ENCODE peak calls at places on chromosomes 11 and 22, in six cellular contexts. K is GM23248; A is heart left ventricle; Q is effector memory CD4-positive, alpha-beta T cell; I is lung; O is brain microvascular endothelial cell. V is an unnamed sample.

GRCh38 chr11:42524534-42525227 is 787.1 kb upstream of the API5 start:
- DNase-seq in K (peak), A (no peak), Q (no peak), I (peak), O (peak), V (peak)

GRCh38 chr11:3050386-3051325 is 6.6 kb downstream of the CARS1 start:
- DNase-seq in K (no peak), A (no peak), Q (no peak), I (no peak), O (no peak), V (no peak)

GRCh38 chr11:30960387-30960992 is 374.3 kb upstream of the MPPED2 start:
- DNase-seq in K (peak), A (no peak), Q (no peak), I (no peak), O (peak), V (no peak)

GRCh38 chr11:27012254-27012921 is 18.5 kb downstream of the FIBIN start:
- DNase-seq in K (peak), A (no peak), Q (no peak), I (no peak), O (peak), V (no peak)

GRCh38 chr11:71955898-71956456 is 27.1 kb downstream of the RNF121 start:
- DNase-seq in K (no peak), A (no peak), Q (no peak), I (no peak), O (no peak), V (no peak)

GRCh38 chr11:16410479-16410878 is 54.1 kb upstream of the SOX6 start:
- DNase-seq in K (no peak), A (no peak), Q (no peak), I (no peak), O (no peak), V (no peak)

GRCh38 chr22:25976346-25976745 is 192.9 kb upstream of the SEZ6L start:
- DNase-seq in K (no peak), A (no peak), Q (no peak), I (no peak), O (no peak), V (no peak)

GRCh38 chr22:37931893-37932389 is 21.5 kb downstream of the C22orf23 start:
- DNase-seq in K (no peak), A (peak), Q (no peak), I (peak), O (no peak), V (no peak)

DNA sequence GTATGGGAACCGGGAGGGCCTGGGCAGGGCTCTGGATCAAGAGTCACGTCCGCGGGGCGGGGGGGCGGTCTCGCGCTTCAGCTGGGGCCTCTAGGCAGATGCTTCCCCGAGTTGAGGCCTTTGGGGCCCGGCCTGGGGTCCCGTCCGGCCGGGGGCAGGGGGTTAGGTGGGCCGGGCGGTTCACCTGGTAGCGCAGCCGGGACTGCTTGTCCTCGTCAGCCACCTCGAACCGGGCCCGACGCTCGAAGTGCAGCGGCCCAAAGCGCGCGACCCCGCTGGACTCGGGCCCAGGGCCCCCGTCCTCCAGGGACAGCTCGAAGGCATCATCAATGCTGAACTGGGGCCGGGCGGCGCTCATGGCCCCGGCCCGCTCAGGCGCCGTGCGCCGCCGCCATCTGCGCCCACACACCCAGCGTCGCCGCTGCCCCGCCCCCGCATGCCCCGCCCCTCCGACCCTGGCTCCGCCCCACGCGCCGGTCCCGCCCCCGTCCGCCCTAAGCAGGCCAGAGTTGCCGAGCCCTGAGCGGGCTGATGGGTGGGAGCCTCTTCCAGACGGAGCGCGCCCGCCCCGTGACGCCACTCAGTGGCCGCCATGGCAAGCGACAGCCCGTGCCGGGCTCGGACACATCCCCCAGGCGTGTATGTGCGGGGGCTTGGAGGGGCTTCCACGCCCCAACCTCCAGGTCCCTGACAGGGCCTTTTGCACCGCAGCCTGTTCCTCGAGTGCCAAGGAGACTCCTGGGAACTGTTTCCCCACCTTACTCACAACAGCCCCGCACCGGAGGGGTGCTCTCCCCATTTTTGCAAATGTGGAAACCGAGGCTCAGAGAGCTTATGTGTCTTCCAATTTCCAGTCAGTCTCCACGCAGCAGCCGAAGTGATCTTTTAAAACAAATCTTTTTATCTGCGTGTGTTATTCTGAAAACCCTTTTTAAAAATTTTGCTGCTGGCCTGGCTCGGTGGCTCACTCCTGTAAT is at the start of gene TMEM134:
- DNase-seq in K (peak), A (peak), Q (peak), I (peak), O (peak), V (peak)
- H3K27ac ChIP-seq in K (peak), A (peak), Q (peak), I (peak), O (peak), V (no peak)

GRCh38 chr11:95910638-95911368 is 13.1 kb downstream of the MTMR2 start:
- DNase-seq in K (no peak), A (no peak), Q (no peak), I (no peak), O (no peak), V (no peak)

GRCh38 chr11:95915051-95915450 is 8.9 kb downstream of the MTMR2 start:
- DNase-seq in K (no peak), A (no peak), Q (no peak), I (no peak), O (peak), V (no peak)

GRCh38 chr11:95913830-95914229 is 10.1 kb downstream of the MTMR2 start:
- DNase-seq in K (peak), A (no peak), Q (no peak), I (no peak), O (no peak), V (no peak)

GRCh38 chr11:95911369-95911759 is 12.5 kb downstream of the MTMR2 start:
- DNase-seq in K (no peak), A (no peak), Q (no peak), I (no peak), O (no peak), V (no peak)

DNA sequence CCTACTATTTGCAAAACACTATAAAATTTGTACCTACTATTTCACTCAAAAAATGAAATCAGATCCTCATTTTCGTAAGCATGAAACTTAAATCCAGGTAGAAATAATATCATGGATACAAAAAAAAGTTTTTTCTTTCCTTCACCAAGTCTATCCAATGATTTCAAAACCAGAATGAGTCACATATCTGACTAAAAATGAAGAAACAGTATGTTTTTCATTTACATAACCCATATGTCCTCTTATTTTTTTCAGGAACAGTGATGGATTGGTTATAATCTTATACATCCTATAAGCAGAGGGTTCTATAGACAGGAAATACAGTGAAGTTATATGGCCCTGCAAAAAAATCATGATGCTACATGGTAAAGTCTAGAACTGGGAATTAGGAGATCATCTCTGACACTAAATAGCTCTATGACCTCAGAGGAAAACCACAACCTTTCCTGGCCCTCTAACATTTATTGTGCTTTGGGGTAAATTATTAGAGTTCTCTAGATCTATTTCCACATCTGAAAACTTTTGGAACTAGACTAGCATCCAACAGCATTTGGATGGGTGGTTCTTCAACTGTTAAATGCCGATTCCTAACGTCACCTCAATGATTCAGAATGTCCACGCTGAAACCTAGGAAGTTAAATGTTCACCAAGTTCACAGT is 10.9 kb downstream of the MTMR2 start:
- DNase-seq in K (peak), A (no peak), Q (no peak), I (no peak), O (no peak), V (no peak)
- H3K27ac ChIP-seq in K (peak), A (no peak), Q (no peak), I (peak), O (peak), V (no peak)

GRCh38 chr11:34707462-34707840 is 86.6 kb downstream of the EHF start:
- DNase-seq in K (no peak), A (no peak), Q (no peak), I (no peak), O (no peak), V (no peak)
- H3K27ac ChIP-seq in K (no peak), A (no peak), Q (no peak), I (no peak), O (no peak), V (no peak)

GRCh38 chr11:91220476-91221202 is 997.8 kb upstream of the CHORDC1 start:
- DNase-seq in K (peak), A (no peak), Q (no peak), I (no peak), O (peak), V (no peak)

GRCh38 chr11:91219501-91219900 is 996.7 kb upstream of the CHORDC1 start:
- DNase-seq in K (no peak), A (no peak), Q (no peak), I (no peak), O (peak), V (no peak)
- H3K27ac ChIP-seq in K (no peak), A (peak), Q (no peak), I (peak), O (no peak), V (no peak)

DNA sequence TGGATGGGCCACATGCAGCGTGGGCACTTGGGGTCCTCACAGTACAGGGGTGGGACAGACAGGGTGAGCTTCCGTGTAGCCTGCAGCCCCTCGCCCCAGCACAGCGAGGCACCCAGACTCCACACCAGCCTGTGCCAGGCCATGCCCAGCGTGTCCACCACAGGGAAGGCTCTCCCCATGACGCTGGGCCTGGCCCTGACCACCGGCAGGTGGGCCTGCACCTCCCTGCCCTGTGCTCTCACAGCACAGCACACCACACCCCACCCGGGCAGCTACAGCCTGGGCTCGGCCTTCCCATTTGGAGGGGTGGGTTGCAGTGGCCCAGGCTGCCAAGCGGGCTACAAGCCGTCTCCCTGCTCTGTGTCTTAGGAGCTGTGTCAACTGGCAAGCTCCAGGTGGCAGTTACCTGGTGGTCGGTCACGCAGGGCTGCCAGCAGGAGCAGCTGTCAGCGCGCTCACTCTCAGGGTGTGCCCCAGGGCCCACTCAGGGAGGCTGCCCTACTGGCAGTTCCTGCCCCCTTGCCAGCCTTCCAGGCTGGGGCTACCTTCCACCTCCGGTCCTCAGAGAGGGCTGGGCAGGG is 4.6 kb downstream of the MOB2 start:
- DNase-seq in K (no peak), A (peak), Q (no peak), I (no peak), O (no peak), V (no peak)
- H3K27ac ChIP-seq in K (no peak), A (peak), Q (no peak), I (no peak), O (no peak), V (no peak)

GRCh38 chr11:59009661-59010060 is 70.4 kb downstream of the GLYATL1 start:
- DNase-seq in K (no peak), A (no peak), Q (no peak), I (no peak), O (no peak), V (no peak)
- H3K27ac ChIP-seq in K (no peak), A (no peak), Q (no peak), I (no peak), O (no peak), V (no peak)

GRCh38 chr11:12219732-12220131 is 109.3 kb downstream of the MICAL2 start:
- DNase-seq in K (no peak), A (no peak), Q (no peak), I (no peak), O (peak), V (no peak)

GRCh38 chr11:12222099-12222751 is 111.8 kb downstream of the MICAL2 start:
- DNase-seq in K (no peak), A (peak), Q (no peak), I (peak), O (peak), V (no peak)

GRCh38 chr11:12220305-12220704 is 109.9 kb downstream of the MICAL2 start:
- DNase-seq in K (no peak), A (no peak), Q (no peak), I (no peak), O (no peak), V (no peak)

GRCh38 chr11:12218909-12219308 is 108.5 kb downstream of the MICAL2 start:
- DNase-seq in K (no peak), A (no peak), Q (no peak), I (no peak), O (no peak), V (no peak)

GRCh38 chr11:12221136-12221535 is 110.7 kb downstream of the MICAL2 start:
- DNase-seq in K (no peak), A (no peak), Q (no peak), I (no peak), O (no peak), V (no peak)
- H3K27ac ChIP-seq in K (no peak), A (peak), Q (no peak), I (peak), O (no peak), V (no peak)

DNA sequence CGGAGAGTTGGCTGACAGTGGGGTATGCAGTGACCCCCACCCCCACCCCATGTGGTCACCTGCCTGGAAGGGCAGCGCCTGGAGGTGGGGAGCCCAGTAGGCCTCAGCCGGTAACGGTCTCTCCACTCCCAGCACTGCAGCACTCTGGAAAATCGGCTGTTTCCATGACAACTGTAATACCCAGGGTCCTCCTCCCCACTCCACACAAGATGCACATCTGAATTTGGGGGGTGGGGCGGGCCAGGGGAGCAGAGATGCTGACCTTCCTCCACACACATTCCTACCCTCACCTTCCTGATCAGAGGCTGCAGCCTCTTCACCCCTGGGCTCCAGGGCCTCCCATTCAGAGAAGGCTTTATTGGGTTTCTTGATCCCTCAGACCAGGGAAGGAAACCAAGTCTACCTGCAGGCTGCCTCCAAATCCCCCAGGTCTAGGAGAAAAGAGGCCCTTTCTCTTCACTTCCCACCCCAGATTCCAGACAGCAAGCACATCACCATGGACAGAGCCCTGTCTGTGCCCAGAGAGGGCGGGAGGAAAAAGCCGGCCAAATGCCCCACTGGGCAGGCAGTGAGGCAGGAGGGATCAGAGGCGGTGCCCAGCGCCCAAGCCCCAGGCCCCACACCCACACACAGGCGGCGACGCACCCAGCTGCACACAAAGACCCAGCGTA is 46.5 kb downstream of the SLC22A12 start:
- DNase-seq in K (peak), A (no peak), Q (no peak), I (no peak), O (no peak), V (no peak)
- H3K27ac ChIP-seq in K (no peak), A (no peak), Q (no peak), I (no peak), O (no peak), V (no peak)

V was measured in H9.